ENCODE peak calls at places on chromosomes 4 and X, in eight cellular contexts. Z is CD4-positive, alpha-beta memory T cell; G is Peyer's patch; R is GM23248; D is OCI-LY7; N is heart left ventricle; W is mammary epithelial cell; Q is dorsolateral prefrontal cortex. E is an unnamed sample.

GRCh38 chrX:35285289-35285962 is 342.8 kb downstream of the FAM47B start:
- DNase-seq in N (no peak), Q (no peak), G (no peak), Z (no peak), W (no peak), R (no peak), D (no peak), E (no peak)

GRCh38 chr4:14810568-14810967 is 191.7 kb upstream of the CPEB2 start:
- DNase-seq in G (no peak), Z (no peak), R (no peak), Q (no peak), W (no peak), D (no peak), N (no peak), E (no peak)

GRCh38 chr4:102344520-102344954 is 745 bp downstream of the SLC39A8 start:
- DNase-seq in N (peak; percentile 82), W (peak; percentile 73), D (peak; percentile 76), G (peak; percentile 62), R (peak; percentile 75), Z (no peak), Q (no peak), E (peak; percentile 53)

GRCh38 chrX:74602142-74602541 is 12.3 kb downstream of the RLIM start:
- DNase-seq in W (no peak), R (no peak), Z (no peak), G (no peak), N (no peak), Q (no peak), D (no peak), E (no peak)

GRCh38 chr4:156941940-156942548 is 29.6 kb downstream of the PDGFC start:
- DNase-seq in Z (no peak), N (no peak), R (no peak), Q (no peak), D (no peak), G (no peak), W (peak; percentile 80), E (no peak)

GRCh38 chrX:21132686-21133393 is 241.4 kb upstream of the CNKSR2 start:
- DNase-seq in N (no peak), G (no peak), Z (no peak), D (no peak), Q (no peak), W (peak; percentile 39), R (no peak), E (no peak)

GRCh38 chrX:133415276-133416105 is at the start of gene GPC4:
- DNase-seq in Q (peak; percentile 11), R (peak; percentile 57), Z (no peak), G (no peak), W (peak; percentile 49), D (no peak), N (peak; percentile 69), E (peak; percentile 65)

GRCh38 chrX:70613295-70613694 is 168.7 kb downstream of the DLG3 start:
- DNase-seq in W (peak; percentile 23), N (no peak), R (peak; percentile 22), D (no peak), G (no peak), Z (no peak), Q (no peak), E (no peak)

GRCh38 chrX:10615931-10616780 is 4.2 kb downstream of the MID1 start:
- DNase-seq in N (no peak), W (no peak), D (peak; percentile 28), G (no peak), R (peak; percentile 53), Z (no peak), Q (peak; percentile 35), E (no peak)

GRCh38 chr4:3077796-3078195 is 3.3 kb downstream of the HTT start:
- DNase-seq in G (peak; percentile 65), Q (no peak), R (no peak), D (peak; percentile 78), Z (no peak), N (no peak), W (no peak), E (no peak)

GRCh38 chrX:41481264-41482109 is 34.3 kb downstream of the NYX start:
- DNase-seq in D (peak; percentile 48), W (no peak), R (peak; percentile 27), Z (no peak), N (no peak), Q (no peak), G (no peak), E (no peak)

GRCh38 chr4:188444500-188444899 is 305.3 kb downstream of the TRIML1 start:
- DNase-seq in R (no peak), D (no peak), G (no peak), N (no peak), W (no peak), Q (no peak), Z (no peak), E (no peak)
- H3K27ac ChIP-seq in R (no peak overlapping the region), D (no peak overlapping the region), G (no peak overlapping the region), N (no peak overlapping the region), W (no peak overlapping the region), Q (no peak overlapping the region), Z (no peak overlapping the region), E (no peak overlapping the region)

GRCh38 chrX:95764972-95765451 is 919.6 kb upstream of the DIAPH2 start:
- DNase-seq in Q (no peak), R (peak; percentile 28), G (no peak), W (peak; percentile 11), N (no peak), D (peak; percentile 7), Z (no peak), E (no peak)
- H3K27ac ChIP-seq in Q (no peak overlapping the region), R (no peak overlapping the region), G (no peak overlapping the region), W (no peak overlapping the region), N (no peak overlapping the region), D (no peak overlapping the region), Z (no peak overlapping the region), E (no peak overlapping the region)

DNA sequence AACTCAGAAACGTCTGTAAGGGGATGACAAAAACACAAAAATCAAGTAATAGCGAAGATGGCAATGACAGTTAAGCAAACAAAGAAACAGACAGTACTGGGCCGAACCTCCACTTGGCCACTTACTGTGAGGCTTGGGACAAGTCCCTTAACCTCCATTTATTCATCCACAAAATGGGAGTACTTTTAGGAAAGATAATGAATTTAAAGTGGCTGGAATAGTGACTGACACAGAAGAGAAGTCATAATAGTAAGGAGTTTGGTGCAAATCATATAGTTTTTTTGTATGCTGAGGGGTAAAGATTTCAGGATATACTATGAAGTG is 1.4 kb upstream of the TLR6 start:
- DNase-seq in G (no peak), N (no peak), Z (no peak), R (no peak), D (no peak), W (no peak), Q (no peak), E (no peak)
- H3K27ac ChIP-seq in G (peak overlapping the region; percentile 73), N (peak overlapping the region; percentile 56), Z (no peak overlapping the region), R (peak overlapping the region; percentile 71), D (peak overlapping the region; percentile 77), W (peak overlapping the region; percentile 86), Q (peak overlapping the region; percentile 86), E (peak overlapping the region; percentile 66)

DNA sequence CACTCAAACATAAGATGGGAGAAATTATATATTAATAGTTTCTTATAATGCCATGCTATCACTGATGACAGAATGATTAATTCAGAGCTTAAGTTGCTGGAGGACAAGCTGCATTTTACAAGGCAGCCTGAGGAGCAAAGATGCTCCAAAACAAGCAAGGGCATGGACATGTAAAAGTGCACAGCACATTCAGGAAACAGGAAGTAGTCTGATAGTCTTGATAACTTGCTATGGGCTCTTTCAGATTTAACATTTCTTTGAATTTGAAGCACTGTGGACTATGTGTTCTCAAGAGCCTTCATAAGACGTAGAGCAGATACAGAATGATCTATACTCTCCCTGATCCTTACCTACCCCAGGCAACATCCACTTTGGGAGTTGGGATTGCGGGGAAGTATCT is 50.0 kb downstream of the AMMECR1 start:
- DNase-seq in N (no peak), G (no peak), W (no peak), Z (no peak), Q (no peak), D (no peak), R (no peak), E (no peak)
- H3K27ac ChIP-seq in N (no peak overlapping the region), G (no peak overlapping the region), W (no peak overlapping the region), Z (no peak overlapping the region), Q (no peak overlapping the region), D (no peak overlapping the region), R (peak overlapping the region; percentile 35), E (peak overlapping the region; percentile 30)

GRCh38 chr4:112896326-112896892 is 153.0 kb upstream of the ANK2 start:
- DNase-seq in N (no peak), R (no peak), Z (no peak), Q (no peak), G (no peak), W (no peak), D (no peak), E (no peak)
- H3K27ac ChIP-seq in N (no peak overlapping the region), R (no peak overlapping the region), Z (no peak overlapping the region), Q (peak overlapping the region; percentile 92), G (no peak overlapping the region), W (no peak overlapping the region), D (no peak overlapping the region), E (peak overlapping the region; percentile 33)